ENCODE peak calls at places on chromosomes 1 and 21, in seven cellular contexts. T, F, D, B, C, G and P are unnamed samples.

GRCh38 chr1:58082596-58082995 is 463.9 kb downstream of the OMA1 start:
- DNase-seq in T (no peak), F (no peak), D (no peak), B (no peak), C (no peak), G (no peak), P (no peak)

GRCh38 chr1:7298749-7299151 is 472.3 kb upstream of the VAMP3 start:
- DNase-seq in T (peak), F (no peak), D (no peak), B (no peak), C (no peak), G (no peak), P (no peak)

GRCh38 chr1:110478241-110478640 is 27.3 kb downstream of the PROK1 start:
- DNase-seq in T (no peak), F (no peak), D (no peak), B (no peak), C (no peak), G (no peak), P (no peak)

GRCh38 chr21:34548782-34549376 is 36.9 kb upstream of the KCNE1 start:
- DNase-seq in T (no peak), F (no peak), D (no peak), B (no peak), C (no peak), G (no peak), P (no peak)

GRCh38 chr1:171582589-171582988 is 39.5 kb upstream of the MYOCOS start:
- DNase-seq in T (no peak), F (no peak), D (no peak), B (no peak), C (no peak), G (no peak), P (no peak)

GRCh38 chr1:112369389-112370285 is 26.4 kb upstream of the CTTNBP2NL start:
- DNase-seq in T (peak), F (peak), D (peak), B (peak), C (peak), G (peak), P (peak)

GRCh38 chr1:224763126-224763764 is 147.1 kb downstream of the CNIH3 start:
- DNase-seq in T (no peak), F (no peak), D (no peak), B (no peak), C (no peak), G (no peak), P (no peak)

GRCh38 chr21:39869141-39869818 is 2.0 kb downstream of the PCP4 start:
- DNase-seq in T (no peak), F (no peak), D (no peak), B (no peak), C (no peak), G (no peak), P (no peak)

GRCh38 chr21:46554431-46555224 is 50.3 kb downstream of the S100B start:
- DNase-seq in T (no peak), F (no peak), D (no peak), B (no peak), C (no peak), G (no peak), P (no peak)

GRCh38 chr1:56584910-56585528 is 5.7 kb upstream of the PLPP3 start:
- DNase-seq in T (peak), F (peak), D (no peak), B (no peak), C (peak), G (no peak), P (no peak)

GRCh38 chr1:9418851-9419250 is 120.4 kb upstream of the SLC25A33 start:
- DNase-seq in T (no peak), F (no peak), D (no peak), B (no peak), C (no peak), G (no peak), P (no peak)

GRCh38 chr1:89809556-89809955 is 11.3 kb upstream of the LRRC8D start:
- DNase-seq in T (peak), F (no peak), D (no peak), B (no peak), C (peak), G (no peak), P (no peak)

GRCh38 chr1:99642053-99642452 is 3.9 kb upstream of the PALMD start:
- DNase-seq in T (no peak), F (no peak), D (no peak), B (no peak), C (no peak), G (no peak), P (no peak)

GRCh38 chr1:9438431-9439073 is 100.7 kb upstream of the SLC25A33 start:
- DNase-seq in T (peak), F (peak), D (peak), B (no peak), C (peak), G (peak), P (no peak)

GRCh38 chr1:177106614-177107365 is 57.7 kb downstream of the ASTN1 start:
- DNase-seq in T (no peak), F (no peak), D (no peak), B (no peak), C (no peak), G (no peak), P (no peak)

GRCh38 chr1:209030454-209031167 is 552.9 kb upstream of the CAMK1G start:
- DNase-seq in T (no peak), F (peak), D (peak), B (no peak), C (no peak), G (no peak), P (no peak)

GRCh38 chr1:18560692-18561091 is 70.0 kb upstream of the PAX7 start:
- DNase-seq in T (no peak), F (no peak), D (no peak), B (no peak), C (no peak), G (no peak), P (no peak)

GRCh38 chr1:15749399-15750291 is 7.3 kb downstream of the TMEM82 start:
- DNase-seq in T (no peak), F (no peak), D (no peak), B (no peak), C (peak), G (peak), P (no peak)
- TF ChIP-seq POLR2A in T (no peak), F (no peak), D (no peak), B (no peak), C (no peak), G (no peak), P (no peak)

DNA sequence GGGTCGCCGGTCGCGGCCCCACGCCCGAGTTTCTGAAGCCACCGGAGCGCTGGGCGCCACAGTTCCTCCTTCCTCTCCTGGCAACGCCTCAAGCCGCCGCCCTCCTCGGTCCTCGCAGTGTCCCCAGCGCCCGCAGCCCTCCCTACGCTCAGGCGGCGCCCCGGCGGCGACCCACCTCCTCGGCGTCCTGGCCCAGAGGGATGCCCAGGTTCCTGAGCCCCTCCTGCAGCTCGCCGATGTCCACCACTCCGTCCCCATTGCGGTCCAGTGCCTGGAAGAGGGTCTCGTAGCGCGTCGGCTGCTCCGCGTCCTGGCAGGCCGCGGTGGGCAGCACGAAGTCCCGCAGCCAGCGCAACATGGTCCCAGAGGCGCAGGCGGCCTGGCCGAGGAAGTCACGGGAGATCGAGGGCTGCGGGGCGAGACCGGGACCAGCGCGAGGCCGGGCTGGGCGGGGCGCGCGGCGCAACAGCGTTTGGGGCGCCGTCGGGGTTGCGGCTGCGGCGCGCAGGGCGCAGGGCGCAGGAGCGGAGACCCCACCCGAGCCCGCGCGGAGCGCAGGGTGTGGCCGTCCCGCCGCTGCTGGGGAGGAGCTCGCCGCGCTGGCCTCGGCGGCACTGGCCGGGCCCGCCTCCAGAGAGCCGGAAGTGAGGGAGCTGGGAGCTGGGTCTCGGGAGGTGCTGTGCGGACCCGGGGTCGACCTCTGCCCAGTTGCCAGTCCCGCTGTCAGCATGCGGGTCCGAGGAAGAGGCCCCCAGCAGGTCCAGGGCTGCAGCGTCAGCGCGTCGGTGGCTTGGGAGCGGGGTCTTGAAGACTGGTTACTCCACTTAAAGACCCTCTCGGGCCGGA is at the start of gene SLC25A24:
- DNase-seq in T (peak), F (peak), D (peak), B (peak), C (peak), G (peak), P (peak)
- TF ChIP-seq POLR2A in T (no peak), F (peak), D (peak), B (peak), C (no peak), G (no peak), P (peak)

GRCh38 chr1:151510957-151511635 is at the start of gene CGN:
- DNase-seq in T (peak), F (peak), D (peak), B (peak), C (peak), G (peak), P (peak)
- TF ChIP-seq POLR2A in T (no peak), F (peak), D (peak), B (peak), C (peak), G (no peak), P (peak)

GRCh38 chr21:42524341-42525227 is 10.9 kb downstream of the SLC37A1 start:
- DNase-seq in T (peak), F (peak), D (peak), B (no peak), C (peak), G (peak), P (peak)
- TF ChIP-seq POLR2A in T (no peak), F (no peak), D (no peak), B (no peak), C (no peak), G (no peak), P (peak)